ENCODE peak calls at places on chromosomes 16 and 17, in nine cellular contexts. A is prostate gland, M is GM10248, X is RWPE1, T is HCT116, Q is nephron progenitor cell, S is testis, D is fibroblast of pulmonary artery, G is AG04450. H is an unnamed sample.

GRCh38 chr16:89855986-89856385 is 17.4 kb upstream of the TCF25 start:
- DNase-seq in D (no peak), X (no peak), G (no peak), S (no peak), Q (no peak), A (no peak), M (no peak), T (no peak), H (no peak)

GRCh38 chr17:76528156-76528527 is 9.4 kb downstream of the CYGB start:
- DNase-seq in G (no peak), X (no peak), S (no peak), M (no peak), A (no peak), D (no peak), Q (no peak), T (no peak), H (no peak)

GRCh38 chr17:73291260-73291801 is 20.5 kb downstream of the CDC42EP4 start:
- DNase-seq in X (peak; percentile 82), D (peak; percentile 78), G (no peak), S (no peak), A (no peak), M (peak; percentile 71), Q (no peak), T (peak; percentile 79), H (no peak)

GRCh38 chr16:57798953-57799618 is 3.2 kb downstream of the KIFC3 start:
- DNase-seq in T (no peak), X (no peak), G (no peak), D (no peak), M (no peak), S (no peak), A (no peak), Q (no peak), H (no peak)

GRCh38 chr17:68981288-68981687 is 26.1 kb upstream of the ABCA8 start:
- DNase-seq in D (peak; percentile 91), T (no peak), G (peak; percentile 3), X (peak; percentile 5), A (no peak), M (no peak), S (no peak), Q (no peak), H (no peak)

GRCh38 chr17:78888911-78889496 is 14.0 kb downstream of the CEP295NL start:
- DNase-seq in M (no peak), D (no peak), A (no peak), Q (no peak), S (no peak), G (no peak), X (no peak), T (no peak), H (no peak)

GRCh38 chr17:2707721-2708584 is 3.6 kb downstream of the CLUH start:
- DNase-seq in Q (peak; percentile 58), D (no peak), M (no peak), A (no peak), X (no peak), T (no peak), S (peak; percentile 84), G (no peak), H (no peak)

GRCh38 chr16:31700530-31701388 is 172.8 kb upstream of the ZNF267 start:
- DNase-seq in S (peak; percentile 96), T (no peak), X (no peak), M (peak; percentile 53), Q (peak; percentile 84), G (no peak), A (peak; percentile 90), D (peak; percentile 50), H (peak; percentile 72)

GRCh38 chr16:53007095-53007494 is 45.6 kb downstream of the CHD9NB start:
- DNase-seq in G (no peak), X (no peak), S (no peak), D (no peak), M (no peak), Q (no peak), A (no peak), T (no peak), H (no peak)

GRCh38 chr16:1762879-1763520 is 8.3 kb downstream of the NME3 start:
- DNase-seq in A (no peak), T (no peak), G (no peak), Q (no peak), M (no peak), D (no peak), S (no peak), X (no peak), H (no peak)

GRCh38 chr16:1764971-1765370 is 6.4 kb downstream of the NME3 start:
- DNase-seq in T (no peak), S (no peak), Q (no peak), G (no peak), A (no peak), D (no peak), M (no peak), X (no peak), H (no peak)

GRCh38 chr16:1765826-1766225 is 5.5 kb downstream of the NME3 start:
- DNase-seq in D (no peak), X (no peak), T (no peak), Q (no peak), G (no peak), A (no peak), S (no peak), M (no peak), H (no peak)

GRCh38 chr16:1762196-1762878 is 9.0 kb downstream of the NME3 start:
- DNase-seq in S (no peak), T (no peak), G (no peak), A (no peak), Q (no peak), X (no peak), M (no peak), D (no peak), H (no peak)

GRCh38 chr16:1763521-1764511 is 7.5 kb downstream of the NME3 start:
- DNase-seq in X (no peak), M (no peak), T (no peak), Q (peak; percentile 79), G (no peak), A (no peak), S (no peak), D (no peak), H (no peak)
- TF ChIP-seq CTCF in X (peak; percentile 23), M (no peak), T (no peak), Q (peak; percentile 59), G (peak; percentile 47), A (no peak), S (no peak), D (peak; percentile 29), H (no peak)

DNA sequence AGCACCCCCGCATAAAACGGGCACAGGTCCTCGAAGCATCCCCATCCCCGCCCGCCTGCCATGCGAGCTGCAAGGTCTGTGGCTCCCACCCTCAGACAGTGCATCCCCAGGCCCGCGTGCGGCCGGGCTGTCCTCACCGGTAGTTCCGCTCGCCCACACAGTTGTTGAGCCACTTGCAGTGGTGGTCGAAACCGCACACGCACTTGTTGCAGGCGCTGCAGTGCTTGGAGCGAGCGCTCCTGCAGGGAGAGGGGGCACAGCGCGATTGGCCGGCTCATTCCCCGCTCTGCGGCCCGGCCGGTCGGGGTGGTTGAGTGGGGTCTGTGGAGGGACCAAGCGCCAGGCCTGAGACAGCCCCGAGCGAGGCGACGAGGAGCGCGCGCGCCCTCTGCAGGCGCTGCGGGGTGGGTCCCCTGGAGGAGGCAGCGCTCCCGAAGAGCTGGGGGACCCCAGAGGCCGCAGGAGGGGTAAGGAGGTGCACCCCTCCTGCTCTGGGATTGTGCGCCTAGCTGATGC is 6.0 kb upstream of the TPPP3 start:
- DNase-seq in S (peak; percentile 53), D (no peak), G (no peak), T (no peak), X (no peak), M (peak; percentile 85), A (no peak), Q (peak; percentile 87), H (peak; percentile 39)
- TF ChIP-seq CTCF in S (peak; percentile 66), D (peak; percentile 57), G (peak; percentile 70), T (peak; percentile 58), X (peak; percentile 81), M (peak; percentile 70), A (peak; percentile 73), Q (peak; percentile 81), H (peak; percentile 61)

GRCh38 chr17:30101686-30102390 is 14.8 kb upstream of the NSRP1 start:
- DNase-seq in X (no peak), T (no peak), D (peak; percentile 50), S (no peak), G (no peak), M (no peak), A (no peak), Q (no peak), H (no peak)

GRCh38 chr17:30104575-30105339 is 11.9 kb upstream of the NSRP1 start:
- DNase-seq in A (peak; percentile 63), D (peak; percentile 92), T (peak; percentile 76), Q (peak; percentile 77), M (peak; percentile 71), G (peak; percentile 41), S (peak; percentile 93), X (peak; percentile 73), H (peak; percentile 55)
- TF ChIP-seq CTCF in A (peak; percentile 76), D (peak; percentile 95), T (peak; percentile 88), Q (peak; percentile 84), M (peak; percentile 80), G (peak; percentile 94), S (peak; percentile 79), X (peak; percentile 91), H (peak; percentile 95)

GRCh38 chr17:39195568-39196160 is 1.8 kb downstream of the CACNB1 start:
- DNase-seq in X (no peak), A (no peak), S (no peak), T (no peak), Q (no peak), M (no peak), D (no peak), G (no peak), H (no peak)

GRCh38 chr17:39193346-39193745 is 4.1 kb downstream of the CACNB1 start:
- DNase-seq in M (no peak), A (no peak), T (no peak), S (no peak), G (no peak), D (no peak), Q (no peak), X (no peak), H (no peak)

GRCh38 chr17:39192901-39193300 is 4.6 kb downstream of the CACNB1 start:
- DNase-seq in Q (no peak), D (no peak), T (no peak), A (no peak), G (no peak), M (no peak), S (no peak), X (no peak), H (no peak)

GRCh38 chr17:39194985-39195524 is 2.4 kb downstream of the CACNB1 start:
- DNase-seq in G (no peak), M (no peak), S (no peak), X (no peak), T (no peak), A (no peak), Q (no peak), D (no peak), H (no peak)

DNA sequence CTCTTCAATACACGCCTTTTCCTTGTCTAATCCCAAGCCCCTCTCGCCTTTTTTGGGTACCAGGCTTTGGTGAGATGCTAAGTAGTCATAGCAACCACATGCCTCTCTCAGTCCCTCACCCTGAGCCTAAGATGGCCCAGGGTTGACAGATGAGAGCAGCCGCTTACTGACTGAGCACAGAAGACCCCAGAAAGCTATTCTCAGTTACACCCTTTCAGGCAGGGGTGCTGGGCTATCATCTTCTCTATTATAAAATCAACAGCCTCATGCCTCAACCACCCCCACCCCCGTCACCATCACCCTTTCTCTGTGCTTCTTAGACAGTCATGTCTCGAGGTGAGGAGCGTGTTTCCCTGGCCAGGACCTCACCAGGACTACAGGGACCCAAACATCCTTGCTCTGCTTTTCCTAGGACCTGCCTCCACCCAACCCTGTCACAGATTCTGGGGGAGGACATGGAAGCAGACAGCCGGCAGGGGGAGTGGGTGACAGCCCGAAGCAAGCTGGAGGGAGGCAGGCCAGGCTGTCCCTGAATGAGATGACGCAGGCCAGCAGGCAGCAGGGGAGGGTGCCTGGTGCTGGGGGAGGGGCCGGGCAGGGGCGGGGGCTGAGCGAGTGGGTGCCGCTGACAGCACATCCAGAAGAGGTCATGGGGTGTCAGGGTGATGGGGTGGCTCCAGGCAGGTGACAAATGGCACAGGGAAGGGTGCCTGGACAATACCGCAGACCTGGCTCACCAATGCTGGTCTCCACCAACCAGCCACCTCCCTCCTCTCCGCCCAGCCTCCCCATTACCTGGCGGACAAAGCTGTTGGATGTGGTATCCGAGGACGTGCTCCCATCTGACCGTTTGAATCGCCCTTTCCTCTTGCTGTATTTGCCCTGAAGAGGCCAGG is 3.1 kb downstream of the CACNB1 start:
- DNase-seq in S (peak; percentile 85), X (no peak), T (no peak), M (no peak), A (no peak), G (no peak), Q (peak; percentile 78), D (peak; percentile 70), H (no peak)
- TF ChIP-seq CTCF in S (no peak), X (no peak), T (no peak), M (no peak), A (no peak), G (peak; percentile 52), Q (peak; percentile 44), D (peak; percentile 60), H (no peak)